ENCODE peak calls at places on chromosome 1, in nine cellular contexts. H is left lung, X is fibroblast of lung, M is small intestine, N is OCI-LY7, V is ascending aorta, S is psoas muscle, L is mucosa of descending colon, E is right lobe of liver. D is an unnamed sample. For H3K4me1, the result is how much of the 10 kb centered on the place peaks cover.

GRCh38 chr1:179589524-179589923 is 2.1 kb upstream of the TDRD5 start:
- DNase-seq in S (no peak), H (no peak), M (no peak), E (no peak), L (no peak), N (no peak), V (no peak), X (no peak), D (no peak)

GRCh38 chr1:200890027-200890426 is 4.7 kb upstream of the INAVA start:
- DNase-seq in M (no peak), E (no peak), L (no peak), H (no peak), N (no peak), S (no peak), V (no peak), X (no peak), D (no peak)

GRCh38 chr1:225767591-225768540 is 9.8 kb upstream of the SRP9 start:
- DNase-seq in X (peak), N (peak), V (no peak), S (peak), L (peak), M (no peak), H (peak), E (no peak), D (peak)

GRCh38 chr1:242784074-242784473 is 259.6 kb upstream of the PLD5 start:
- DNase-seq in X (no peak), V (no peak), L (no peak), E (no peak), N (peak), M (no peak), S (no peak), H (no peak), D (no peak)

GRCh38 chr1:232650433-232650832 is 20.5 kb upstream of the SIPA1L2 start:
- DNase-seq in S (no peak), X (no peak), V (no peak), H (no peak), M (no peak), E (no peak), L (no peak), N (no peak), D (no peak)

GRCh38 chr1:25572708-25573590 is 29.5 kb downstream of the LDLRAP1 start:
- DNase-seq in X (peak), N (peak), S (peak), E (peak), L (peak), M (peak), V (no peak), H (no peak), D (peak)

GRCh38 chr1:9328681-9329080 is 36.0 kb downstream of the SPSB1 start:
- DNase-seq in X (no peak), H (no peak), E (no peak), N (no peak), V (no peak), M (no peak), S (no peak), L (no peak), D (peak)

GRCh38 chr1:208747979-208748378 is 503.8 kb upstream of the PLXNA2 start:
- DNase-seq in L (peak), S (no peak), N (no peak), E (no peak), V (no peak), M (no peak), H (no peak), X (no peak), D (no peak)

GRCh38 chr1:3550511-3551289 is 60.6 kb downstream of the MEGF6 start:
- DNase-seq in M (no peak), E (no peak), L (no peak), H (no peak), S (no peak), X (no peak), V (no peak), N (no peak), D (no peak)

GRCh38 chr1:15304708-15305326 is 57.8 kb downstream of the FHAD1 start:
- DNase-seq in N (peak), E (peak), H (peak), X (peak), L (peak), S (peak), V (no peak), M (peak), D (peak)

GRCh38 chr1:23614128-23614660 is 54.9 kb upstream of the ID3 start:
- DNase-seq in M (peak), H (no peak), S (no peak), V (no peak), E (no peak), X (no peak), N (peak), L (no peak), D (no peak)
- H3K4me1 ChIP-seq in M (under half), H (under half), S (under half), V (under half), E (under half), X (under half), N (half or more), L (under half), D (under half)

GRCh38 chr1:26854953-26855352 is 8.0 kb upstream of the SFN start:
- DNase-seq in N (no peak), V (no peak), M (peak), H (no peak), S (no peak), X (no peak), E (no peak), L (peak), D (peak)

GRCh38 chr1:26857473-26857872 is 5.5 kb upstream of the SFN start:
- DNase-seq in N (no peak), V (no peak), X (no peak), E (no peak), S (no peak), L (no peak), H (no peak), M (no peak), D (no peak)

GRCh38 chr1:26856181-26856580 is 6.8 kb upstream of the SFN start:
- DNase-seq in V (no peak), L (no peak), S (no peak), X (no peak), N (no peak), M (no peak), E (no peak), H (no peak), D (no peak)

GRCh38 chr1:26856604-26857469 is 6.1 kb upstream of the SFN start:
- DNase-seq in M (no peak), X (no peak), L (no peak), H (no peak), E (no peak), N (no peak), S (no peak), V (no peak), D (no peak)

DNA sequence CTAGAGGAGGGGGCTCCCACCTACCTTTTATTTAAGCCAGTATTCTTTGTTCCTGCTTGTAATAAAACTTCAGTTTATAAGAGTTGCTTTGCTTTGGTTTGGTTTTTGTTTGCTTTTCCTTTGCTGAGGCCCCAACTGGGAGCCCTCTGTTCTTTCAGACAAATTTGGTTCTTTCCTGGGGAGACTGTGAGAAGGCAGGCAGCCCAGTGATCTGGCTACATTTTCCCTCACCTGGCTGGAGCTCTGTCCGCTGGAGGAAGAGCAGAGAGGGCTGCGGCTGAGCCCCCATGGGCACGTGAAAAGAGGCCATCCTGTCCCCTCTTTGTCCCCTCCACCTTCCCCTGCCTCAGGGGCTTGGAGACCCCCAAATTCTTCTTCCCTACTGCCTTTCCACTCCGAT is 7.3 kb upstream of the SFN start:
- DNase-seq in V (no peak), N (no peak), H (no peak), E (no peak), L (no peak), M (no peak), X (no peak), S (no peak), D (no peak)
- H3K4me1 ChIP-seq in V (under half), N (under half), H (under half), E (under half), L (under half), M (under half), X (under half), S (under half), D (under half)

GRCh38 chr1:31033573-31033972 is 31.9 kb downstream of the PUM1 start:
- DNase-seq in V (no peak), H (no peak), E (no peak), L (no peak), N (no peak), X (no peak), S (no peak), M (no peak), D (no peak)

GRCh38 chr1:31029031-31029430 is 36.5 kb downstream of the PUM1 start:
- DNase-seq in S (no peak), M (no peak), X (peak), H (no peak), V (no peak), E (no peak), N (no peak), L (no peak), D (no peak)

GRCh38 chr1:31031330-31032143 is 34.0 kb downstream of the PUM1 start:
- DNase-seq in L (no peak), N (no peak), M (no peak), S (no peak), V (no peak), X (no peak), E (no peak), H (no peak), D (no peak)

GRCh38 chr1:31032266-31032665 is 33.3 kb downstream of the PUM1 start:
- DNase-seq in E (no peak), V (no peak), X (no peak), L (no peak), S (no peak), H (no peak), N (no peak), M (no peak), D (no peak)

GRCh38 chr1:31027693-31028526 is 37.6 kb downstream of the PUM1 start:
- DNase-seq in H (no peak), N (peak), M (no peak), V (no peak), X (no peak), L (no peak), S (no peak), E (no peak), D (no peak)
- H3K4me1 ChIP-seq in H (under half), N (under half), M (under half), V (under half), X (under half), L (under half), S (half or more), E (under half), D (under half)

GRCh38 chr1:35809156-35810095 is 1.6 kb downstream of the AGO4 start:
- DNase-seq in S (no peak), N (no peak), V (no peak), E (no peak), L (no peak), H (no peak), M (peak), X (no peak), D (no peak)
- H3K4me1 ChIP-seq in S (under half), N (under half), V (under half), E (under half), L (under half), H (under half), M (under half), X (under half), D (under half)

GRCh38 chr1:117581391-117581943 is 24.4 kb upstream of the TENT5C start:
- DNase-seq in V (no peak), E (no peak), H (no peak), S (no peak), M (no peak), X (no peak), L (no peak), N (no peak), D (no peak)

GRCh38 chr1:117580882-117581281 is 25.0 kb upstream of the TENT5C start:
- DNase-seq in H (no peak), V (no peak), N (no peak), E (no peak), S (no peak), M (no peak), L (no peak), X (no peak), D (no peak)

GRCh38 chr1:117584181-117584580 is 21.7 kb upstream of the TENT5C start:
- DNase-seq in M (no peak), X (no peak), S (no peak), E (no peak), N (no peak), L (no peak), H (no peak), V (no peak), D (no peak)

GRCh38 chr1:117580436-117580835 is 25.4 kb upstream of the TENT5C start:
- DNase-seq in H (no peak), S (no peak), X (no peak), E (no peak), V (no peak), L (no peak), N (no peak), M (no peak), D (no peak)

DNA sequence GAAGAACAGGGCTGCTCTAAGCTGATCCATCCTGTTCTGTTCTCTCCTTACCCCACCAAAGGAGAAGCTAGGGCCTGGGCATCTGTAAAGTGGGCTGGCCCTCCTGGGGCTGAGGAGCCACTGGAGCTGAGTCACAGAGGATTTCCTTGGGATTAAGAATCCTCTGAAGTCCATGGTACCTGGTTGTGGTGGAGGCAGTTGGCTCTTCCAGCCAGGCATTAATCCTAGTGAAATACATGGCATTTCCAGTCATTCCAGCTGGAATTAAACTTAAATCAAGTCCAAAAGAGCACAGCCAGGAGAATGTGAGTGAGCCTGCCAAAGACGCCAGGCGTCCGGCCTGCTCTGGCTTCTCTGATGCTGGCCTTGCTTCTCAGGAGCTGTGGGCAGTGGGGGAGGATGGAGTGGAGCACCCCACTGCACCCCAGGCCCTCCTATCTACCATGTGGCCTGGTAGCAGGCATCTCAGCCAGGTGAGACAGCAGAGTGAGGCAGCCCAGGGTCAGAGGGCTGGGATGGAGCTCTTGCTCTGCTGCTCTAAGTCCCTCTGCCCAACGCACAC is 23.4 kb upstream of the TENT5C start:
- DNase-seq in V (no peak), L (no peak), M (no peak), H (no peak), S (no peak), N (no peak), X (no peak), E (no peak), D (no peak)
- H3K4me1 ChIP-seq in V (under half), L (under half), M (under half), H (under half), S (under half), N (under half), X (under half), E (under half), D (under half)

GRCh38 chr1:43979261-43979527 is 184 bp downstream of the B4GALT2 start:
- DNase-seq in S (no peak), E (no peak), X (no peak), V (no peak), N (no peak), L (no peak), H (no peak), M (no peak), D (no peak)

GRCh38 chr1:43979528-43980254 is 681 bp downstream of the B4GALT2 start:
- DNase-seq in S (peak), L (peak), X (peak), V (no peak), M (peak), N (no peak), H (peak), E (peak), D (peak)

GRCh38 chr1:43978264-43978550 is 803 bp upstream of the B4GALT2 start:
- DNase-seq in H (no peak), S (no peak), L (no peak), X (no peak), N (no peak), V (no peak), E (no peak), M (peak), D (no peak)

GRCh38 chr1:43977376-43978263 is 1.4 kb upstream of the B4GALT2 start:
- DNase-seq in L (no peak), X (no peak), M (no peak), V (no peak), E (no peak), S (no peak), N (no peak), H (no peak), D (no peak)

GRCh38 chr1:43978551-43979260 is at the start of gene B4GALT2:
- DNase-seq in E (peak), H (no peak), L (peak), M (peak), S (peak), V (no peak), X (peak), N (no peak), D (peak)
- H3K4me1 ChIP-seq in E (under half), H (under half), L (half or more), M (under half), S (under half), V (under half), X (under half), N (under half), D (under half)

GRCh38 chr1:156667968-156668709 is 9.1 kb downstream of the NES start:
- DNase-seq in N (no peak), V (no peak), L (no peak), M (no peak), H (no peak), X (no peak), E (no peak), S (no peak), D (no peak)
- H3K4me1 ChIP-seq in N (under half), V (under half), L (under half), M (under half), H (under half), X (under half), E (under half), S (half or more), D (under half)

GRCh38 chr1:107544285-107544684 is 403.4 kb downstream of the NTNG1 start:
- DNase-seq in V (no peak), L (no peak), N (no peak), S (no peak), E (no peak), X (no peak), M (no peak), H (no peak), D (no peak)
- H3K4me1 ChIP-seq in V (under half), L (under half), N (under half), S (under half), E (under half), X (under half), M (under half), H (under half), D (under half)

D was measured in colonic mucosa.